ENCODE peak calls at places on chromosomes 16 and 17, in four cellular contexts. Z is MM.1S, Q is H9, A is hepatocyte. X is an unnamed sample.
A peak's percentile ranks its signal among the peaks of the same experiment; 100 is the strongest.

GRCh38 chr16:61590577-61590976 is 445.7 kb downstream of the CDH8 start:
- DNase-seq in Z (no peak), Q (no peak), A (no peak), X (no peak)

GRCh38 chr17:12463102-12463501 is 202.6 kb upstream of the MYOCD start:
- DNase-seq in Z (no peak), Q (no peak), A (no peak), X (peak; percentile 50)

GRCh38 chr17:63919311-63919723 is 678 bp upstream of the GH1 start:
- DNase-seq in Z (peak; percentile 67), Q (peak; percentile 88), A (peak; percentile 73), X (peak; percentile 11)

GRCh38 chr16:4263504-4264436 is 9.1 kb downstream of the TFAP4 start:
- DNase-seq in Z (no peak), Q (peak; percentile 95), A (peak; percentile 86), X (no peak)

GRCh38 chr16:55779391-55780094 is 53.4 kb downstream of the CES1 start:
- DNase-seq in Z (no peak), Q (no peak), A (no peak), X (no peak)

GRCh38 chr16:85357924-85358505 is 245.7 kb upstream of the CIBAR2 start:
- DNase-seq in Z (no peak), Q (no peak), A (no peak), X (no peak)

GRCh38 chr17:64315032-64315490 is 52.0 kb upstream of the TEX2 start:
- DNase-seq in Z (no peak), Q (no peak), A (no peak), X (no peak)

GRCh38 chr17:39027037-39027436 is 59.8 kb upstream of the FBXO47 start:
- DNase-seq in Z (no peak), Q (peak; percentile 77), A (peak; percentile 68), X (no peak)

GRCh38 chr17:66165537-66166123 is 26.3 kb downstream of the CEP112 start:
- DNase-seq in Z (peak; percentile 52), Q (no peak), A (peak; percentile 59), X (peak; percentile 24)

GRCh38 chr17:78341559-78342437 is 18.1 kb downstream of the SOCS3 start:
- DNase-seq in Z (no peak), Q (peak; percentile 72), A (peak; percentile 92), X (peak; percentile 68)

GRCh38 chr17:21061158-21061835 is 18.5 kb upstream of the USP22 start:
- DNase-seq in Z (no peak), Q (no peak), A (no peak), X (no peak)

GRCh38 chr17:21061971-21062526 is 19.2 kb upstream of the USP22 start:
- DNase-seq in Z (no peak), Q (no peak), A (no peak), X (no peak)

DNA sequence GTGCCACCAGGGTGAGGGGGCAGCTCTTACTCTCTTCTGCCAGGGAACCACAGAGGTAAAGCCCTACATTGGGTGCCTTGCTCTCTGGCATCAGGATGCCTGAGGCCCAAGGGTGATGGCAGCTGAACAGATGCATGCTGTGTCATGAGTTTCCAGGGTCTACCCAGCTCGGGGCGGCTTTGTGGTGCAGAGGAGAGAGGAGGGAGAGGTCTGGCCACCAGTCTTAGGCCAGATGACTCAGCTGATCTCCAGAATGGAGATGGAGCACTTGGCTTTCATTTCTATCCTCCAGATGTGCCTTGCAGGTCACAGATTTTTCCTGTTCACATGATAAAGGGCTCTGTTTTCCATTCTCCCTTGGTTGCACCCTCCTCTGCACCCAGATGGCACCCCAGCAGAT is 23.6 kb upstream of the USP22 start:
- DNase-seq in Z (no peak), Q (no peak), A (no peak), X (no peak)
- H2AFZ ChIP-seq in Z (no peak overlapping the region), Q (no peak overlapping the region), A (no peak overlapping the region), X (no peak overlapping the region)

DNA sequence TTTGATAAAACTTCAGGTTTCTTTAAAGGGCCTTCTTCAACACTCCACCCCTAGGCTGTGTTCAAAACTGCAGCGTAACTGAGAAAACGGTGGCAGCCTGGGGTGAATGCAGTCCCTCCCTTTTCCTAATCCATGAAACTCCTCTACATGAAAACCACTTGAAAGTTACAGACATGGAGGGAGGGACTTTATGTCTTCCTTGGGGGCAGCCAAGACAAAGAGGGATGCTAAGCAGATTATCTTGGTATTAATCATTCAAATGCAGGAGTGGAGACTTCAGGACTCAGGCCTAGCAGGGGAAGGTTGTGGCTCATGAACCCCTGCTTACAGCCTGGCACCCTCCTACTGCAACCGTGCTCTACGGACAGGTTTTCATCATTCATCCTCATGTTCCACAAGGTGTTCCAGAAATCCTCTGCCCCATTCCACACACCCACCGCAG is 46.8 kb downstream of the RNF112 start:
- DNase-seq in Z (no peak), Q (peak; percentile 78), A (no peak), X (no peak)
- H3K27ac ChIP-seq in Z (no peak overlapping the region), Q (peak overlapping the region; percentile 87), A (no peak overlapping the region), X (no peak overlapping the region)

GRCh38 chr16:69444873-69445517 is 20.6 kb downstream of the CYB5B start:
- DNase-seq in Z (no peak), Q (no peak), A (no peak), X (no peak)
- H3K79me2 ChIP-seq in Z (peaks cover 44% of the 10 kb centered on the region), Q (peaks cover 6% of the 10 kb centered on the region), A (peaks cover 76% of the 10 kb centered on the region), X (peaks cover 53% of the 10 kb centered on the region)

GRCh38 chr17:56824503-56824902 is 9.2 kb downstream of the C17orf67 start:
- DNase-seq in Z (no peak), Q (no peak), A (no peak), X (no peak)
- H2AFZ ChIP-seq in Z (no peak overlapping the region), Q (no peak overlapping the region), A (no peak overlapping the region), X (no peak overlapping the region)

DNA sequence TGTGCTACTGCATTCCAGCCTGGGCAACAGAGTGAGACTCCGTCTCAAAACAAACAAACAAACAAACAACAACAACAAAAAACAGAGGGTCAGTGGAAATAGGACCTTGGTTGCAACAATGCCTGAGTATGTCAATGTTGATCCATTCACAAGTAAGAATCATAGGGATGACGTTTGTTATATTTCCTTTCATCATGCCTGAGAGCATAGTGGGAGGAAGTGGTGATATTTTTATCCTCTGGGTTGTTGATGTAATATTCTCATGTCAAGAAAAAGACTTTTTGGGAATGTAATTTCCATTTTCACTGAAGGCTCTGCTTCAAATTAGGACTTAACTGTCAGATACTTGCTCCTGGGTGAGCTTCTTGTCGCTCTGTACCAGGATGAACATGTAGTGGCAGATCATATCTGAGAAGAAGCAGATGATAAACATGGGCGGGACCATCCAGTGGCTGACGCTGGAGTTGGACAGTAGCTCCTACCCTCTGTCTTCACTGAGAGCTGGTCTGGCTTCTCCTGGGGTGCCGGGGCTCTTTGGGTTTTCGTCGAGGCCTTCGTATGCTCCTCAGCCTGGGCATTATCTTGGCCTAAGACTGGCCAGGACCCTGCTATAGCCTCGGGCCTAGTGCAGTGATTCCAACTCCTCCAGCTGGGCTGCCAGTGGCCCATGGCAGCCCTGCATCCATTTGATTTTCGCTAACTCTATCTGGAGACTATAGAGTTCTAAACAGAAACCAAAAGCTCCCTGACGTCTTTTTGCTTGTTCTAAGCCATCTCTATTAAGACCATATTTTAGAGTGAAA is 19.6 kb downstream of the CYB5B start:
- DNase-seq in Z (no peak), Q (no peak), A (no peak), X (peak; percentile 20)
- H3K27ac ChIP-seq in Z (no peak overlapping the region), Q (no peak overlapping the region), A (peak overlapping the region; percentile 67), X (peak overlapping the region; percentile 31)

GRCh38 chr17:48567646-48568354 is 10.3 kb downstream of the HOXB4 start:
- DNase-seq in Z (no peak), Q (no peak), A (no peak), X (no peak)
- H3K79me2 ChIP-seq in Z (peaks cover 3% of the 10 kb centered on the region), Q (no peaks in the 10 kb centered on the region), A (peaks cover 28% of the 10 kb centered on the region), X (peaks cover 95% of the 10 kb centered on the region)